ENCODE peak calls at places on chromosome 21, in nine cellular contexts. One of them, this sample, is unnamed.

GRCh38 chr21:15682977-15683376 is 46.8 kb upstream of the USP25 start:
- DNase-seq in stimulated activated CD8-positive, alpha-beta memory T cell treated with anti-CD3 and anti-CD28 coated beads, Interleukin-12 subunit alpha, Interleukin-12 subunit beta, amount 100 ng/mL, for 1 hour: no peak
- DNase-seq in M059J: peak; percentile 42
- DNase-seq in NCI-H510A: no peak
- DNase-seq in fibroblast of mammary gland: peak; percentile 63
- DNase-seq in lower lobe of right lung: no peak
- DNase-seq in activated T-cell treated with anti-CD3 and anti-CD28 coated beads for 1 hour: no peak
- DNase-seq in fibroblast of the conjunctiva: peak; percentile 5
- DNase-seq in SW480: no peak
- DNase-seq in this sample: no peak

GRCh38 chr21:37462087-37462861 is 95.7 kb downstream of the DYRK1A start:
- DNase-seq in lower lobe of right lung: no peak
- DNase-seq in fibroblast of mammary gland: no peak
- DNase-seq in activated T-cell treated with anti-CD3 and anti-CD28 coated beads for 1 hour: no peak
- DNase-seq in NCI-H510A: no peak
- DNase-seq in M059J: no peak
- DNase-seq in fibroblast of the conjunctiva: no peak
- DNase-seq in SW480: no peak
- DNase-seq in stimulated activated CD8-positive, alpha-beta memory T cell treated with anti-CD3 and anti-CD28 coated beads, Interleukin-12 subunit alpha, Interleukin-12 subunit beta, amount 100 ng/mL, for 1 hour: no peak
- DNase-seq in this sample: no peak

GRCh38 chr21:27407296-27407695 is 440.4 kb upstream of the ADAMTS5 start:
- DNase-seq in SW480: no peak
- DNase-seq in stimulated activated CD8-positive, alpha-beta memory T cell treated with anti-CD3 and anti-CD28 coated beads, Interleukin-12 subunit alpha, Interleukin-12 subunit beta, amount 100 ng/mL, for 1 hour: no peak
- DNase-seq in NCI-H510A: no peak
- DNase-seq in fibroblast of mammary gland: peak; percentile 25
- DNase-seq in activated T-cell treated with anti-CD3 and anti-CD28 coated beads for 1 hour: no peak
- DNase-seq in M059J: no peak
- DNase-seq in fibroblast of the conjunctiva: no peak
- DNase-seq in lower lobe of right lung: no peak
- DNase-seq in this sample: no peak

GRCh38 chr21:29117372-29117955 is 13.0 kb upstream of the MAP3K7CL start:
- DNase-seq in SW480: no peak
- DNase-seq in NCI-H510A: no peak
- DNase-seq in activated T-cell treated with anti-CD3 and anti-CD28 coated beads for 1 hour: no peak
- DNase-seq in lower lobe of right lung: no peak
- DNase-seq in fibroblast of mammary gland: no peak
- DNase-seq in M059J: no peak
- DNase-seq in stimulated activated CD8-positive, alpha-beta memory T cell treated with anti-CD3 and anti-CD28 coated beads, Interleukin-12 subunit alpha, Interleukin-12 subunit beta, amount 100 ng/mL, for 1 hour: no peak
- DNase-seq in fibroblast of the conjunctiva: no peak
- DNase-seq in this sample: no peak

GRCh38 chr21:26471116-26471505 is 102.0 kb downstream of the CYYR1 start:
- DNase-seq in fibroblast of the conjunctiva: no peak
- DNase-seq in stimulated activated CD8-positive, alpha-beta memory T cell treated with anti-CD3 and anti-CD28 coated beads, Interleukin-12 subunit alpha, Interleukin-12 subunit beta, amount 100 ng/mL, for 1 hour: no peak
- DNase-seq in fibroblast of mammary gland: no peak
- DNase-seq in NCI-H510A: no peak
- DNase-seq in SW480: no peak
- DNase-seq in lower lobe of right lung: no peak
- DNase-seq in M059J: no peak
- DNase-seq in activated T-cell treated with anti-CD3 and anti-CD28 coated beads for 1 hour: no peak
- DNase-seq in this sample: no peak

GRCh38 chr21:46538262-46538661 is 66.6 kb downstream of the S100B start:
- DNase-seq in NCI-H510A: no peak
- DNase-seq in stimulated activated CD8-positive, alpha-beta memory T cell treated with anti-CD3 and anti-CD28 coated beads, Interleukin-12 subunit alpha, Interleukin-12 subunit beta, amount 100 ng/mL, for 1 hour: no peak
- DNase-seq in SW480: no peak
- DNase-seq in fibroblast of mammary gland: no peak
- DNase-seq in fibroblast of the conjunctiva: no peak
- DNase-seq in M059J: no peak
- DNase-seq in lower lobe of right lung: no peak
- DNase-seq in activated T-cell treated with anti-CD3 and anti-CD28 coated beads for 1 hour: no peak
- DNase-seq in this sample: no peak

GRCh38 chr21:43331962-43332458 is 94.9 kb downstream of the SIK1 start:
- DNase-seq in fibroblast of the conjunctiva: peak; percentile 36
- DNase-seq in M059J: peak; percentile 89
- DNase-seq in lower lobe of right lung: peak; percentile 71
- DNase-seq in activated T-cell treated with anti-CD3 and anti-CD28 coated beads for 1 hour: no peak
- DNase-seq in NCI-H510A: no peak
- DNase-seq in fibroblast of mammary gland: peak; percentile 86
- DNase-seq in SW480: no peak
- DNase-seq in stimulated activated CD8-positive, alpha-beta memory T cell treated with anti-CD3 and anti-CD28 coated beads, Interleukin-12 subunit alpha, Interleukin-12 subunit beta, amount 100 ng/mL, for 1 hour: no peak
- DNase-seq in this sample: no peak

GRCh38 chr21:21179619-21180336 is 181.6 kb downstream of the NCAM2 start:
- DNase-seq in fibroblast of the conjunctiva: no peak
- DNase-seq in fibroblast of mammary gland: no peak
- DNase-seq in activated T-cell treated with anti-CD3 and anti-CD28 coated beads for 1 hour: no peak
- DNase-seq in lower lobe of right lung: no peak
- DNase-seq in NCI-H510A: no peak
- DNase-seq in stimulated activated CD8-positive, alpha-beta memory T cell treated with anti-CD3 and anti-CD28 coated beads, Interleukin-12 subunit alpha, Interleukin-12 subunit beta, amount 100 ng/mL, for 1 hour: no peak
- DNase-seq in M059J: no peak
- DNase-seq in SW480: no peak
- DNase-seq in this sample: no peak

GRCh38 chr21:46356005-46356338 is 32.0 kb downstream of the PCNT start:
- DNase-seq in activated T-cell treated with anti-CD3 and anti-CD28 coated beads for 1 hour: no peak
- DNase-seq in stimulated activated CD8-positive, alpha-beta memory T cell treated with anti-CD3 and anti-CD28 coated beads, Interleukin-12 subunit alpha, Interleukin-12 subunit beta, amount 100 ng/mL, for 1 hour: no peak
- DNase-seq in lower lobe of right lung: no peak
- DNase-seq in fibroblast of the conjunctiva: no peak
- DNase-seq in SW480: no peak
- DNase-seq in NCI-H510A: no peak
- DNase-seq in M059J: no peak
- DNase-seq in fibroblast of mammary gland: no peak
- DNase-seq in this sample: no peak

GRCh38 chr21:41393876-41394465 is 32.1 kb upstream of the MX1 start:
- DNase-seq in stimulated activated CD8-positive, alpha-beta memory T cell treated with anti-CD3 and anti-CD28 coated beads, Interleukin-12 subunit alpha, Interleukin-12 subunit beta, amount 100 ng/mL, for 1 hour: no peak
- DNase-seq in activated T-cell treated with anti-CD3 and anti-CD28 coated beads for 1 hour: no peak
- DNase-seq in M059J: no peak
- DNase-seq in NCI-H510A: no peak
- DNase-seq in fibroblast of the conjunctiva: no peak
- DNase-seq in lower lobe of right lung: no peak
- DNase-seq in fibroblast of mammary gland: no peak
- DNase-seq in SW480: no peak
- DNase-seq in this sample: no peak

GRCh38 chr21:31473685-31474345 is 129.8 kb upstream of the TIAM1 start:
- DNase-seq in activated T-cell treated with anti-CD3 and anti-CD28 coated beads for 1 hour: no peak
- DNase-seq in lower lobe of right lung: no peak
- DNase-seq in fibroblast of mammary gland: no peak
- DNase-seq in stimulated activated CD8-positive, alpha-beta memory T cell treated with anti-CD3 and anti-CD28 coated beads, Interleukin-12 subunit alpha, Interleukin-12 subunit beta, amount 100 ng/mL, for 1 hour: no peak
- DNase-seq in fibroblast of the conjunctiva: no peak
- DNase-seq in NCI-H510A: no peak
- DNase-seq in M059J: no peak
- DNase-seq in SW480: no peak
- DNase-seq in this sample: no peak

GRCh38 chr21:32726742-32727477 is 903 bp downstream of the SYNJ1 start:
- DNase-seq in stimulated activated CD8-positive, alpha-beta memory T cell treated with anti-CD3 and anti-CD28 coated beads, Interleukin-12 subunit alpha, Interleukin-12 subunit beta, amount 100 ng/mL, for 1 hour: no peak
- DNase-seq in activated T-cell treated with anti-CD3 and anti-CD28 coated beads for 1 hour: no peak
- DNase-seq in NCI-H510A: no peak
- DNase-seq in SW480: peak; percentile 61
- DNase-seq in fibroblast of the conjunctiva: no peak
- DNase-seq in lower lobe of right lung: no peak
- DNase-seq in fibroblast of mammary gland: peak; percentile 28
- DNase-seq in M059J: peak; percentile 67
- DNase-seq in this sample: no peak

GRCh38 chr21:43893536-43894205 is 28.6 kb downstream of the AGPAT3 start:
- DNase-seq in SW480: peak; percentile 45
- DNase-seq in lower lobe of right lung: no peak
- DNase-seq in fibroblast of mammary gland: peak; percentile 59
- DNase-seq in stimulated activated CD8-positive, alpha-beta memory T cell treated with anti-CD3 and anti-CD28 coated beads, Interleukin-12 subunit alpha, Interleukin-12 subunit beta, amount 100 ng/mL, for 1 hour: no peak
- DNase-seq in fibroblast of the conjunctiva: no peak
- DNase-seq in M059J: no peak
- DNase-seq in NCI-H510A: no peak
- DNase-seq in activated T-cell treated with anti-CD3 and anti-CD28 coated beads for 1 hour: no peak
- DNase-seq in this sample: no peak

GRCh38 chr21:36571556-36571955 is 91.6 kb upstream of the CLDN14 start:
- DNase-seq in M059J: no peak
- DNase-seq in activated T-cell treated with anti-CD3 and anti-CD28 coated beads for 1 hour: no peak
- DNase-seq in fibroblast of the conjunctiva: no peak
- DNase-seq in NCI-H510A: no peak
- DNase-seq in fibroblast of mammary gland: no peak
- DNase-seq in lower lobe of right lung: no peak
- DNase-seq in stimulated activated CD8-positive, alpha-beta memory T cell treated with anti-CD3 and anti-CD28 coated beads, Interleukin-12 subunit alpha, Interleukin-12 subunit beta, amount 100 ng/mL, for 1 hour: no peak
- DNase-seq in SW480: no peak
- DNase-seq in this sample: no peak

GRCh38 chr21:37753122-37753599 is 163.1 kb downstream of the KCNJ6 start:
- DNase-seq in lower lobe of right lung: no peak
- DNase-seq in activated T-cell treated with anti-CD3 and anti-CD28 coated beads for 1 hour: no peak
- DNase-seq in fibroblast of mammary gland: no peak
- DNase-seq in stimulated activated CD8-positive, alpha-beta memory T cell treated with anti-CD3 and anti-CD28 coated beads, Interleukin-12 subunit alpha, Interleukin-12 subunit beta, amount 100 ng/mL, for 1 hour: no peak
- DNase-seq in M059J: no peak
- DNase-seq in NCI-H510A: no peak
- DNase-seq in fibroblast of the conjunctiva: no peak
- DNase-seq in SW480: no peak
- DNase-seq in this sample: no peak

GRCh38 chr21:43357708-43358430 is 69.1 kb downstream of the SIK1 start:
- DNase-seq in activated T-cell treated with anti-CD3 and anti-CD28 coated beads for 1 hour: no peak
- DNase-seq in stimulated activated CD8-positive, alpha-beta memory T cell treated with anti-CD3 and anti-CD28 coated beads, Interleukin-12 subunit alpha, Interleukin-12 subunit beta, amount 100 ng/mL, for 1 hour: no peak
- DNase-seq in fibroblast of mammary gland: no peak
- DNase-seq in fibroblast of the conjunctiva: no peak
- DNase-seq in NCI-H510A: no peak
- DNase-seq in SW480: no peak
- DNase-seq in M059J: no peak
- DNase-seq in lower lobe of right lung: no peak
- DNase-seq in this sample: no peak

GRCh38 chr21:46457801-46458314 is 833 bp upstream of the DIP2A start:
- DNase-seq in stimulated activated CD8-positive, alpha-beta memory T cell treated with anti-CD3 and anti-CD28 coated beads, Interleukin-12 subunit alpha, Interleukin-12 subunit beta, amount 100 ng/mL, for 1 hour: no peak
- DNase-seq in SW480: peak; percentile 42
- DNase-seq in NCI-H510A: no peak
- DNase-seq in activated T-cell treated with anti-CD3 and anti-CD28 coated beads for 1 hour: no peak
- DNase-seq in M059J: peak; percentile 49
- DNase-seq in fibroblast of the conjunctiva: no peak
- DNase-seq in fibroblast of mammary gland: peak; percentile 54
- DNase-seq in lower lobe of right lung: peak; percentile 70
- DNase-seq in this sample: no peak